ENCODE peak calls at places on chromosomes 16 and 17, in six cellular contexts. One of them, this sample, is unnamed.

GRCh38 chr17:31663576-31663975 is 195.5 kb downstream of the COPRS start:
- DNase-seq in sciatic nerve: no peak
- DNase-seq in stimulated activated CD8-positive, alpha-beta memory T cell treated with anti-CD3 and anti-CD28 coated beads, Interleukin-4, amount 100 ng/mL, for 24 hours: no peak
- DNase-seq in small intestine: no peak
- DNase-seq in activated gamma-delta T cell treated with Interleukin-2 at 50 U/mL for 16 hours: no peak
- DNase-seq in fibroblast of lung: peak; percentile 27
- DNase-seq in this sample: no peak

GRCh38 chr17:76026714-76027158 is 370 bp downstream of the EVPL start:
- DNase-seq in small intestine: peak; percentile 69
- DNase-seq in fibroblast of lung: no peak
- DNase-seq in stimulated activated CD8-positive, alpha-beta memory T cell treated with anti-CD3 and anti-CD28 coated beads, Interleukin-4, amount 100 ng/mL, for 24 hours: no peak
- DNase-seq in activated gamma-delta T cell treated with Interleukin-2 at 50 U/mL for 16 hours: no peak
- DNase-seq in sciatic nerve: no peak
- DNase-seq in this sample: no peak

GRCh38 chr17:80917716-80918560 is 73.7 kb upstream of the CHMP6 start:
- DNase-seq in sciatic nerve: peak; percentile 54
- DNase-seq in fibroblast of lung: no peak
- DNase-seq in stimulated activated CD8-positive, alpha-beta memory T cell treated with anti-CD3 and anti-CD28 coated beads, Interleukin-4, amount 100 ng/mL, for 24 hours: no peak
- DNase-seq in activated gamma-delta T cell treated with Interleukin-2 at 50 U/mL for 16 hours: no peak
- DNase-seq in small intestine: no peak
- DNase-seq in this sample: peak; percentile 69

GRCh38 chr17:13626703-13627102 is 25.0 kb upstream of the HS3ST3A1 start:
- DNase-seq in fibroblast of lung: peak; percentile 90
- DNase-seq in sciatic nerve: no peak
- DNase-seq in stimulated activated CD8-positive, alpha-beta memory T cell treated with anti-CD3 and anti-CD28 coated beads, Interleukin-4, amount 100 ng/mL, for 24 hours: no peak
- DNase-seq in small intestine: no peak
- DNase-seq in activated gamma-delta T cell treated with Interleukin-2 at 50 U/mL for 16 hours: no peak
- DNase-seq in this sample: no peak

GRCh38 chr17:40536731-40537171 is 28.5 kb downstream of the CCR7 start:
- DNase-seq in sciatic nerve: peak; percentile 71
- DNase-seq in activated gamma-delta T cell treated with Interleukin-2 at 50 U/mL for 16 hours: no peak
- DNase-seq in fibroblast of lung: peak; percentile 56
- DNase-seq in small intestine: no peak
- DNase-seq in stimulated activated CD8-positive, alpha-beta memory T cell treated with anti-CD3 and anti-CD28 coated beads, Interleukin-4, amount 100 ng/mL, for 24 hours: no peak
- DNase-seq in this sample: no peak

GRCh38 chr16:88920618-88921602 is 54.5 kb upstream of the PABPN1L start:
- DNase-seq in stimulated activated CD8-positive, alpha-beta memory T cell treated with anti-CD3 and anti-CD28 coated beads, Interleukin-4, amount 100 ng/mL, for 24 hours: no peak
- DNase-seq in small intestine: no peak
- DNase-seq in sciatic nerve: peak; percentile 82
- DNase-seq in activated gamma-delta T cell treated with Interleukin-2 at 50 U/mL for 16 hours: no peak
- DNase-seq in fibroblast of lung: peak; percentile 55
- DNase-seq in this sample: no peak

GRCh38 chr17:32020943-32021617 is 13.9 kb downstream of the LRRC37B start:
- DNase-seq in small intestine: no peak
- DNase-seq in activated gamma-delta T cell treated with Interleukin-2 at 50 U/mL for 16 hours: no peak
- DNase-seq in fibroblast of lung: peak; percentile 42
- DNase-seq in sciatic nerve: no peak
- DNase-seq in stimulated activated CD8-positive, alpha-beta memory T cell treated with anti-CD3 and anti-CD28 coated beads, Interleukin-4, amount 100 ng/mL, for 24 hours: no peak
- DNase-seq in this sample: no peak

GRCh38 chr16:19236561-19236960 is 49.0 kb upstream of the CLEC19A start:
- DNase-seq in fibroblast of lung: no peak
- DNase-seq in activated gamma-delta T cell treated with Interleukin-2 at 50 U/mL for 16 hours: no peak
- DNase-seq in sciatic nerve: no peak
- DNase-seq in stimulated activated CD8-positive, alpha-beta memory T cell treated with anti-CD3 and anti-CD28 coated beads, Interleukin-4, amount 100 ng/mL, for 24 hours: no peak
- DNase-seq in small intestine: peak; percentile 95
- DNase-seq in this sample: no peak

GRCh38 chr17:64006361-64007088 is 8.4 kb downstream of the PRR29 start:
- DNase-seq in sciatic nerve: peak; percentile 30
- DNase-seq in fibroblast of lung: no peak
- DNase-seq in small intestine: peak; percentile 35
- DNase-seq in stimulated activated CD8-positive, alpha-beta memory T cell treated with anti-CD3 and anti-CD28 coated beads, Interleukin-4, amount 100 ng/mL, for 24 hours: no peak
- DNase-seq in activated gamma-delta T cell treated with Interleukin-2 at 50 U/mL for 16 hours: no peak
- DNase-seq in this sample: peak; percentile 55

GRCh38 chr16:74563828-74564263 is 43.1 kb downstream of the GLG1 start:
- DNase-seq in small intestine: peak; percentile 48
- DNase-seq in activated gamma-delta T cell treated with Interleukin-2 at 50 U/mL for 16 hours: no peak
- DNase-seq in sciatic nerve: no peak
- DNase-seq in fibroblast of lung: peak; percentile 65
- DNase-seq in stimulated activated CD8-positive, alpha-beta memory T cell treated with anti-CD3 and anti-CD28 coated beads, Interleukin-4, amount 100 ng/mL, for 24 hours: no peak
- DNase-seq in this sample: no peak

GRCh38 chr16:4378202-4378666 is 6.6 kb downstream of the VASN start:
- DNase-seq in activated gamma-delta T cell treated with Interleukin-2 at 50 U/mL for 16 hours: no peak
- DNase-seq in fibroblast of lung: no peak
- DNase-seq in sciatic nerve: no peak
- DNase-seq in small intestine: no peak
- DNase-seq in stimulated activated CD8-positive, alpha-beta memory T cell treated with anti-CD3 and anti-CD28 coated beads, Interleukin-4, amount 100 ng/mL, for 24 hours: no peak
- DNase-seq in this sample: no peak

GRCh38 chr17:63431939-63432804 is 13.9 kb downstream of the CYB561 start:
- DNase-seq in sciatic nerve: peak; percentile 45
- DNase-seq in small intestine: peak; percentile 83
- DNase-seq in fibroblast of lung: peak; percentile 75
- DNase-seq in stimulated activated CD8-positive, alpha-beta memory T cell treated with anti-CD3 and anti-CD28 coated beads, Interleukin-4, amount 100 ng/mL, for 24 hours: no peak
- DNase-seq in activated gamma-delta T cell treated with Interleukin-2 at 50 U/mL for 16 hours: no peak
- DNase-seq in this sample: no peak

GRCh38 chr16:89170346-89171215 is 967 bp upstream of the CDH15 start:
- DNase-seq in stimulated activated CD8-positive, alpha-beta memory T cell treated with anti-CD3 and anti-CD28 coated beads, Interleukin-4, amount 100 ng/mL, for 24 hours: no peak
- DNase-seq in small intestine: peak; percentile 54
- DNase-seq in activated gamma-delta T cell treated with Interleukin-2 at 50 U/mL for 16 hours: no peak
- DNase-seq in sciatic nerve: no peak
- DNase-seq in fibroblast of lung: no peak
- DNase-seq in this sample: no peak

GRCh38 chr17:42050360-42051012 is at the start of gene C17orf113:
- DNase-seq in sciatic nerve: peak; percentile 73
- DNase-seq in small intestine: peak; percentile 57
- DNase-seq in fibroblast of lung: peak; percentile 13
- DNase-seq in activated gamma-delta T cell treated with Interleukin-2 at 50 U/mL for 16 hours: peak; percentile 49
- DNase-seq in stimulated activated CD8-positive, alpha-beta memory T cell treated with anti-CD3 and anti-CD28 coated beads, Interleukin-4, amount 100 ng/mL, for 24 hours: peak; percentile 22
- DNase-seq in this sample: no peak

GRCh38 chr16:75483222-75483621 is 12.0 kb downstream of the CHST6 start:
- DNase-seq in activated gamma-delta T cell treated with Interleukin-2 at 50 U/mL for 16 hours: no peak
- DNase-seq in small intestine: peak; percentile 55
- DNase-seq in fibroblast of lung: peak; percentile 71
- DNase-seq in stimulated activated CD8-positive, alpha-beta memory T cell treated with anti-CD3 and anti-CD28 coated beads, Interleukin-4, amount 100 ng/mL, for 24 hours: no peak
- DNase-seq in sciatic nerve: no peak
- DNase-seq in this sample: no peak

GRCh38 chr17:5757306-5757907 is 173.1 kb upstream of the NLRP1 start:
- DNase-seq in small intestine: no peak
- DNase-seq in fibroblast of lung: no peak
- DNase-seq in sciatic nerve: no peak
- DNase-seq in stimulated activated CD8-positive, alpha-beta memory T cell treated with anti-CD3 and anti-CD28 coated beads, Interleukin-4, amount 100 ng/mL, for 24 hours: no peak
- DNase-seq in activated gamma-delta T cell treated with Interleukin-2 at 50 U/mL for 16 hours: no peak
- DNase-seq in this sample: no peak

GRCh38 chr17:31678431-31678830 is 180.6 kb downstream of the COPRS start:
- DNase-seq in fibroblast of lung: peak; percentile 28
- DNase-seq in activated gamma-delta T cell treated with Interleukin-2 at 50 U/mL for 16 hours: no peak
- DNase-seq in stimulated activated CD8-positive, alpha-beta memory T cell treated with anti-CD3 and anti-CD28 coated beads, Interleukin-4, amount 100 ng/mL, for 24 hours: no peak
- DNase-seq in small intestine: no peak
- DNase-seq in sciatic nerve: no peak
- DNase-seq in this sample: no peak

GRCh38 chr16:8935989-8936388 is 27.7 kb downstream of the USP7 start:
- DNase-seq in stimulated activated CD8-positive, alpha-beta memory T cell treated with anti-CD3 and anti-CD28 coated beads, Interleukin-4, amount 100 ng/mL, for 24 hours: no peak
- DNase-seq in sciatic nerve: no peak
- DNase-seq in activated gamma-delta T cell treated with Interleukin-2 at 50 U/mL for 16 hours: no peak
- DNase-seq in small intestine: no peak
- DNase-seq in fibroblast of lung: no peak
- DNase-seq in this sample: no peak

GRCh38 chr16:18855196-18855595 is 53.8 kb upstream of the ARL6IP1 start:
- DNase-seq in fibroblast of lung: no peak
- DNase-seq in sciatic nerve: no peak
- DNase-seq in activated gamma-delta T cell treated with Interleukin-2 at 50 U/mL for 16 hours: no peak
- DNase-seq in stimulated activated CD8-positive, alpha-beta memory T cell treated with anti-CD3 and anti-CD28 coated beads, Interleukin-4, amount 100 ng/mL, for 24 hours: no peak
- DNase-seq in small intestine: no peak
- DNase-seq in this sample: no peak

GRCh38 chr17:73255671-73256181 is 6.0 kb downstream of the CPSF4L start:
- DNase-seq in fibroblast of lung: peak; percentile 27
- DNase-seq in small intestine: peak; percentile 29
- DNase-seq in activated gamma-delta T cell treated with Interleukin-2 at 50 U/mL for 16 hours: peak; percentile 44
- DNase-seq in sciatic nerve: peak; percentile 78
- DNase-seq in stimulated activated CD8-positive, alpha-beta memory T cell treated with anti-CD3 and anti-CD28 coated beads, Interleukin-4, amount 100 ng/mL, for 24 hours: peak; percentile 29
- DNase-seq in this sample: no peak